ENCODE peak calls at places on chromosomes 7 and 10, in seven cellular contexts. E, H, Q, V, X, U and N are unnamed samples.

GRCh38 chr10:91642831-91643692 is 10.2 kb upstream of the PPP1R3C start:
- DNase-seq in E (no peak), H (no peak), Q (no peak), V (no peak), X (no peak), U (no peak), N (no peak)

GRCh38 chr10:117174439-117175214 is 22.7 kb upstream of the KCNK18 start:
- DNase-seq in E (peak), H (peak), Q (peak), V (peak), X (peak), U (peak), N (peak)

GRCh38 chr7:20958474-20958873 is 171.8 kb upstream of the SP8 start:
- DNase-seq in E (no peak), H (no peak), Q (no peak), V (no peak), X (no peak), U (no peak), N (no peak)

GRCh38 chr10:93346060-93346459 is 136.1 kb downstream of the MYOF start:
- DNase-seq in E (no peak), H (no peak), Q (no peak), V (no peak), X (no peak), U (no peak), N (no peak)

GRCh38 chr10:47381427-47382379 is 2.4 kb downstream of the ZNF488 start:
- DNase-seq in E (no peak), H (no peak), Q (no peak), V (no peak), X (no peak), U (no peak), N (no peak)

GRCh38 chr7:124924906-124925305 is 4.7 kb downstream of the POT1 start:
- DNase-seq in E (no peak), H (no peak), Q (no peak), V (no peak), X (peak), U (no peak), N (no peak)

GRCh38 chr7:27184342-27185012 is 555 bp downstream of the HOXA11 start:
- DNase-seq in E (no peak), H (peak), Q (no peak), V (no peak), X (peak), U (no peak), N (no peak)

GRCh38 chr10:98790817-98791216 is 344.1 kb upstream of the HPS1 start:
- DNase-seq in E (peak), H (no peak), Q (no peak), V (peak), X (peak), U (no peak), N (peak)

GRCh38 chr7:114008696-114009095 is 89.9 kb upstream of the PPP1R3A start:
- DNase-seq in E (no peak), H (no peak), Q (no peak), V (no peak), X (no peak), U (no peak), N (no peak)

GRCh38 chr10:104327745-104328635 is 10.3 kb downstream of the ITPRIP start:
- DNase-seq in E (no peak), H (no peak), Q (no peak), V (no peak), X (peak), U (no peak), N (no peak)

GRCh38 chr7:133682364-133683181 is 429.7 kb downstream of the EXOC4 start:
- DNase-seq in E (no peak), H (no peak), Q (no peak), V (no peak), X (no peak), U (no peak), N (no peak)

GRCh38 chr10:59575269-59575668 is 134.4 kb downstream of the SLC16A9 start:
- DNase-seq in E (no peak), H (no peak), Q (no peak), V (no peak), X (no peak), U (no peak), N (no peak)

GRCh38 chr10:86950349-86950748 is 7.1 kb downstream of the MMRN2 start:
- DNase-seq in E (no peak), H (no peak), Q (no peak), V (no peak), X (no peak), U (no peak), N (no peak)

GRCh38 chr10:73183882-73184281 is 16.0 kb downstream of the FAM149B1 start:
- DNase-seq in E (no peak), H (no peak), Q (no peak), V (no peak), X (peak), U (no peak), N (no peak)

GRCh38 chr7:151248191-151249033 is at the start of gene SMARCD3:
- DNase-seq in E (no peak), H (peak), Q (no peak), V (peak), X (peak), U (no peak), N (peak)

GRCh38 chr10:27747096-27747451 is 1.5 kb upstream of the MKX start:
- DNase-seq in E (no peak), H (no peak), Q (no peak), V (no peak), X (no peak), U (no peak), N (no peak)

GRCh38 chr7:130961128-130961601 is 227.2 kb upstream of the KLF14 start:
- DNase-seq in E (peak), H (peak), Q (peak), V (no peak), X (peak), U (no peak), N (no peak)